ENCODE peak calls at places on chromosome 1, in eight cellular contexts. One of them, this sample, is unnamed.
A peak's percentile ranks its signal among the peaks of the same experiment; 100 is the strongest.

GRCh38 chr1:166174108-166174507 is 7.3 kb upstream of the FAM78B start:
- DNase-seq in stimulated activated CD4-positive, alpha-beta T cell treated with anti-CD3 and anti-CD28 coated beads, Interleukin-15, amount 100 ng/mL, for 24 hours: no peak
- DNase-seq in epithelial cell of esophagus: peak; percentile 26
- DNase-seq in glutamatergic neuron: no peak
- DNase-seq in PC-3: peak; percentile 14
- DNase-seq in activated T-cell treated with anti-CD3 and anti-CD28 coated beads, Interleukin-2, amount 50 U/mL, for 72 hours: no peak
- DNase-seq in EL: no peak
- DNase-seq in fibroblast of mammary gland: no peak
- DNase-seq in this sample: no peak

GRCh38 chr1:1732381-1732780 is 8.2 kb upstream of the CDK11A start:
- DNase-seq in activated T-cell treated with anti-CD3 and anti-CD28 coated beads, Interleukin-2, amount 50 U/mL, for 72 hours: no peak
- DNase-seq in EL: no peak
- DNase-seq in epithelial cell of esophagus: no peak
- DNase-seq in PC-3: no peak
- DNase-seq in stimulated activated CD4-positive, alpha-beta T cell treated with anti-CD3 and anti-CD28 coated beads, Interleukin-15, amount 100 ng/mL, for 24 hours: no peak
- DNase-seq in fibroblast of mammary gland: no peak
- DNase-seq in glutamatergic neuron: no peak
- DNase-seq in this sample: no peak

GRCh38 chr1:168833801-168834224 is 104.8 kb upstream of the DPT start:
- DNase-seq in glutamatergic neuron: no peak
- DNase-seq in activated T-cell treated with anti-CD3 and anti-CD28 coated beads, Interleukin-2, amount 50 U/mL, for 72 hours: no peak
- DNase-seq in fibroblast of mammary gland: no peak
- DNase-seq in stimulated activated CD4-positive, alpha-beta T cell treated with anti-CD3 and anti-CD28 coated beads, Interleukin-15, amount 100 ng/mL, for 24 hours: no peak
- DNase-seq in PC-3: no peak
- DNase-seq in EL: no peak
- DNase-seq in epithelial cell of esophagus: no peak
- DNase-seq in this sample: peak; percentile 15

GRCh38 chr1:40362699-40363098 is 10.8 kb upstream of the SMAP2 start:
- DNase-seq in activated T-cell treated with anti-CD3 and anti-CD28 coated beads, Interleukin-2, amount 50 U/mL, for 72 hours: no peak
- DNase-seq in stimulated activated CD4-positive, alpha-beta T cell treated with anti-CD3 and anti-CD28 coated beads, Interleukin-15, amount 100 ng/mL, for 24 hours: no peak
- DNase-seq in glutamatergic neuron: no peak
- DNase-seq in fibroblast of mammary gland: peak; percentile 71
- DNase-seq in EL: peak; percentile 64
- DNase-seq in epithelial cell of esophagus: peak; percentile 29
- DNase-seq in PC-3: no peak
- DNase-seq in this sample: no peak

GRCh38 chr1:165905853-165906252 is 78.4 kb downstream of the UCK2 start:
- DNase-seq in PC-3: no peak
- DNase-seq in stimulated activated CD4-positive, alpha-beta T cell treated with anti-CD3 and anti-CD28 coated beads, Interleukin-15, amount 100 ng/mL, for 24 hours: no peak
- DNase-seq in fibroblast of mammary gland: no peak
- DNase-seq in glutamatergic neuron: no peak
- DNase-seq in EL: no peak
- DNase-seq in activated T-cell treated with anti-CD3 and anti-CD28 coated beads, Interleukin-2, amount 50 U/mL, for 72 hours: no peak
- DNase-seq in epithelial cell of esophagus: no peak
- DNase-seq in this sample: no peak

GRCh38 chr1:47623174-47623940 is 185.5 kb downstream of the FOXD2 start:
- DNase-seq in PC-3: no peak
- DNase-seq in glutamatergic neuron: no peak
- DNase-seq in fibroblast of mammary gland: no peak
- DNase-seq in epithelial cell of esophagus: no peak
- DNase-seq in activated T-cell treated with anti-CD3 and anti-CD28 coated beads, Interleukin-2, amount 50 U/mL, for 72 hours: no peak
- DNase-seq in EL: no peak
- DNase-seq in stimulated activated CD4-positive, alpha-beta T cell treated with anti-CD3 and anti-CD28 coated beads, Interleukin-15, amount 100 ng/mL, for 24 hours: no peak
- DNase-seq in this sample: no peak

GRCh38 chr1:109148838-109149555 is 35.1 kb downstream of the ELAPOR1 start:
- DNase-seq in glutamatergic neuron: no peak
- DNase-seq in EL: no peak
- DNase-seq in activated T-cell treated with anti-CD3 and anti-CD28 coated beads, Interleukin-2, amount 50 U/mL, for 72 hours: no peak
- DNase-seq in fibroblast of mammary gland: no peak
- DNase-seq in PC-3: no peak
- DNase-seq in epithelial cell of esophagus: no peak
- DNase-seq in stimulated activated CD4-positive, alpha-beta T cell treated with anti-CD3 and anti-CD28 coated beads, Interleukin-15, amount 100 ng/mL, for 24 hours: no peak
- DNase-seq in this sample: no peak

GRCh38 chr1:202592141-202592540 is 118.1 kb downstream of the SYT2 start:
- DNase-seq in glutamatergic neuron: no peak
- DNase-seq in EL: peak; percentile 25
- DNase-seq in fibroblast of mammary gland: no peak
- DNase-seq in epithelial cell of esophagus: peak; percentile 54
- DNase-seq in activated T-cell treated with anti-CD3 and anti-CD28 coated beads, Interleukin-2, amount 50 U/mL, for 72 hours: no peak
- DNase-seq in PC-3: no peak
- DNase-seq in stimulated activated CD4-positive, alpha-beta T cell treated with anti-CD3 and anti-CD28 coated beads, Interleukin-15, amount 100 ng/mL, for 24 hours: peak; percentile 8
- DNase-seq in this sample: no peak

GRCh38 chr1:56414728-56415224 is 164.6 kb downstream of the PLPP3 start:
- DNase-seq in glutamatergic neuron: no peak
- DNase-seq in fibroblast of mammary gland: no peak
- DNase-seq in activated T-cell treated with anti-CD3 and anti-CD28 coated beads, Interleukin-2, amount 50 U/mL, for 72 hours: no peak
- DNase-seq in EL: no peak
- DNase-seq in epithelial cell of esophagus: peak; percentile 72
- DNase-seq in PC-3: peak; percentile 95
- DNase-seq in stimulated activated CD4-positive, alpha-beta T cell treated with anti-CD3 and anti-CD28 coated beads, Interleukin-15, amount 100 ng/mL, for 24 hours: no peak
- DNase-seq in this sample: no peak

GRCh38 chr1:112718691-112719418 is 3.7 kb upstream of the PPM1J start:
- DNase-seq in epithelial cell of esophagus: peak; percentile 75
- DNase-seq in glutamatergic neuron: peak; percentile 87
- DNase-seq in EL: peak; percentile 79
- DNase-seq in fibroblast of mammary gland: peak; percentile 52
- DNase-seq in PC-3: peak; percentile 84
- DNase-seq in activated T-cell treated with anti-CD3 and anti-CD28 coated beads, Interleukin-2, amount 50 U/mL, for 72 hours: peak; percentile 83
- DNase-seq in stimulated activated CD4-positive, alpha-beta T cell treated with anti-CD3 and anti-CD28 coated beads, Interleukin-15, amount 100 ng/mL, for 24 hours: peak; percentile 89
- DNase-seq in this sample: peak; percentile 42

GRCh38 chr1:168285419-168285790 is 4.7 kb downstream of the TBX19 start:
- DNase-seq in stimulated activated CD4-positive, alpha-beta T cell treated with anti-CD3 and anti-CD28 coated beads, Interleukin-15, amount 100 ng/mL, for 24 hours: no peak
- DNase-seq in EL: no peak
- DNase-seq in fibroblast of mammary gland: no peak
- DNase-seq in PC-3: peak; percentile 85
- DNase-seq in epithelial cell of esophagus: peak; percentile 60
- DNase-seq in activated T-cell treated with anti-CD3 and anti-CD28 coated beads, Interleukin-2, amount 50 U/mL, for 72 hours: no peak
- DNase-seq in glutamatergic neuron: no peak
- DNase-seq in this sample: no peak

GRCh38 chr1:232306269-232306911 is 323.5 kb downstream of the SIPA1L2 start:
- DNase-seq in fibroblast of mammary gland: no peak
- DNase-seq in glutamatergic neuron: no peak
- DNase-seq in PC-3: peak; percentile 37
- DNase-seq in stimulated activated CD4-positive, alpha-beta T cell treated with anti-CD3 and anti-CD28 coated beads, Interleukin-15, amount 100 ng/mL, for 24 hours: no peak
- DNase-seq in activated T-cell treated with anti-CD3 and anti-CD28 coated beads, Interleukin-2, amount 50 U/mL, for 72 hours: no peak
- DNase-seq in epithelial cell of esophagus: no peak
- DNase-seq in EL: no peak
- DNase-seq in this sample: no peak

GRCh38 chr1:247085310-247085709 is 6.7 kb upstream of the ZNF670 start:
- DNase-seq in EL: no peak
- DNase-seq in fibroblast of mammary gland: no peak
- DNase-seq in glutamatergic neuron: no peak
- DNase-seq in stimulated activated CD4-positive, alpha-beta T cell treated with anti-CD3 and anti-CD28 coated beads, Interleukin-15, amount 100 ng/mL, for 24 hours: no peak
- DNase-seq in PC-3: no peak
- DNase-seq in epithelial cell of esophagus: no peak
- DNase-seq in activated T-cell treated with anti-CD3 and anti-CD28 coated beads, Interleukin-2, amount 50 U/mL, for 72 hours: no peak
- DNase-seq in this sample: no peak

GRCh38 chr1:54037476-54037875 is 15.5 kb downstream of the TMEM59 start:
- DNase-seq in fibroblast of mammary gland: peak; percentile 47
- DNase-seq in activated T-cell treated with anti-CD3 and anti-CD28 coated beads, Interleukin-2, amount 50 U/mL, for 72 hours: no peak
- DNase-seq in epithelial cell of esophagus: no peak
- DNase-seq in glutamatergic neuron: no peak
- DNase-seq in EL: no peak
- DNase-seq in PC-3: peak; percentile 23
- DNase-seq in stimulated activated CD4-positive, alpha-beta T cell treated with anti-CD3 and anti-CD28 coated beads, Interleukin-15, amount 100 ng/mL, for 24 hours: no peak
- DNase-seq in this sample: no peak

GRCh38 chr1:213435715-213436114 is 384.7 kb downstream of the RPS6KC1 start:
- DNase-seq in activated T-cell treated with anti-CD3 and anti-CD28 coated beads, Interleukin-2, amount 50 U/mL, for 72 hours: no peak
- DNase-seq in epithelial cell of esophagus: no peak
- DNase-seq in EL: no peak
- DNase-seq in fibroblast of mammary gland: no peak
- DNase-seq in stimulated activated CD4-positive, alpha-beta T cell treated with anti-CD3 and anti-CD28 coated beads, Interleukin-15, amount 100 ng/mL, for 24 hours: no peak
- DNase-seq in PC-3: no peak
- DNase-seq in glutamatergic neuron: no peak
- DNase-seq in this sample: no peak

GRCh38 chr1:202575906-202576653 is 134.2 kb downstream of the SYT2 start:
- DNase-seq in stimulated activated CD4-positive, alpha-beta T cell treated with anti-CD3 and anti-CD28 coated beads, Interleukin-15, amount 100 ng/mL, for 24 hours: no peak
- DNase-seq in activated T-cell treated with anti-CD3 and anti-CD28 coated beads, Interleukin-2, amount 50 U/mL, for 72 hours: no peak
- DNase-seq in PC-3: peak; percentile 35
- DNase-seq in fibroblast of mammary gland: peak; percentile 46
- DNase-seq in EL: peak; percentile 72
- DNase-seq in epithelial cell of esophagus: peak; percentile 81
- DNase-seq in glutamatergic neuron: no peak
- DNase-seq in this sample: no peak

GRCh38 chr1:161382214-161383019 is 14.7 kb upstream of the CFAP126 start:
- DNase-seq in glutamatergic neuron: no peak
- DNase-seq in PC-3: peak; percentile 91
- DNase-seq in epithelial cell of esophagus: peak; percentile 77
- DNase-seq in stimulated activated CD4-positive, alpha-beta T cell treated with anti-CD3 and anti-CD28 coated beads, Interleukin-15, amount 100 ng/mL, for 24 hours: no peak
- DNase-seq in activated T-cell treated with anti-CD3 and anti-CD28 coated beads, Interleukin-2, amount 50 U/mL, for 72 hours: no peak
- DNase-seq in fibroblast of mammary gland: peak; percentile 98
- DNase-seq in EL: peak; percentile 65
- DNase-seq in this sample: no peak

GRCh38 chr1:221847676-221848075 is 105.8 kb upstream of the DUSP10 start:
- DNase-seq in glutamatergic neuron: no peak
- DNase-seq in EL: no peak
- DNase-seq in activated T-cell treated with anti-CD3 and anti-CD28 coated beads, Interleukin-2, amount 50 U/mL, for 72 hours: no peak
- DNase-seq in stimulated activated CD4-positive, alpha-beta T cell treated with anti-CD3 and anti-CD28 coated beads, Interleukin-15, amount 100 ng/mL, for 24 hours: no peak
- DNase-seq in PC-3: no peak
- DNase-seq in epithelial cell of esophagus: no peak
- DNase-seq in fibroblast of mammary gland: no peak
- DNase-seq in this sample: no peak

GRCh38 chr1:97334454-97334853 is 586.4 kb downstream of the DPYD start:
- DNase-seq in PC-3: peak; percentile 33
- DNase-seq in stimulated activated CD4-positive, alpha-beta T cell treated with anti-CD3 and anti-CD28 coated beads, Interleukin-15, amount 100 ng/mL, for 24 hours: no peak
- DNase-seq in glutamatergic neuron: no peak
- DNase-seq in fibroblast of mammary gland: peak; percentile 78
- DNase-seq in epithelial cell of esophagus: no peak
- DNase-seq in EL: peak; percentile 91
- DNase-seq in activated T-cell treated with anti-CD3 and anti-CD28 coated beads, Interleukin-2, amount 50 U/mL, for 72 hours: no peak
- DNase-seq in this sample: no peak

GRCh38 chr1:177567393-177567792 is 396.6 kb downstream of the BRINP2 start:
- DNase-seq in PC-3: peak; percentile 34
- DNase-seq in stimulated activated CD4-positive, alpha-beta T cell treated with anti-CD3 and anti-CD28 coated beads, Interleukin-15, amount 100 ng/mL, for 24 hours: no peak
- DNase-seq in EL: peak; percentile 8
- DNase-seq in glutamatergic neuron: no peak
- DNase-seq in epithelial cell of esophagus: peak; percentile 53
- DNase-seq in fibroblast of mammary gland: peak; percentile 39
- DNase-seq in activated T-cell treated with anti-CD3 and anti-CD28 coated beads, Interleukin-2, amount 50 U/mL, for 72 hours: no peak
- DNase-seq in this sample: no peak

GRCh38 chr1:171188388-171189266 is 3.5 kb downstream of the FMO2 start:
- DNase-seq in EL: peak; percentile 51
- DNase-seq in fibroblast of mammary gland: peak; percentile 74
- DNase-seq in PC-3: peak; percentile 85
- DNase-seq in activated T-cell treated with anti-CD3 and anti-CD28 coated beads, Interleukin-2, amount 50 U/mL, for 72 hours: peak; percentile 54
- DNase-seq in epithelial cell of esophagus: peak; percentile 75
- DNase-seq in stimulated activated CD4-positive, alpha-beta T cell treated with anti-CD3 and anti-CD28 coated beads, Interleukin-15, amount 100 ng/mL, for 24 hours: peak; percentile 56
- DNase-seq in glutamatergic neuron: peak; percentile 42
- DNase-seq in this sample: no peak

GRCh38 chr1:177355575-177355974 is 184.8 kb downstream of the BRINP2 start:
- DNase-seq in epithelial cell of esophagus: peak; percentile 61
- DNase-seq in glutamatergic neuron: peak; percentile 40
- DNase-seq in stimulated activated CD4-positive, alpha-beta T cell treated with anti-CD3 and anti-CD28 coated beads, Interleukin-15, amount 100 ng/mL, for 24 hours: no peak
- DNase-seq in PC-3: peak; percentile 60
- DNase-seq in fibroblast of mammary gland: peak; percentile 57
- DNase-seq in activated T-cell treated with anti-CD3 and anti-CD28 coated beads, Interleukin-2, amount 50 U/mL, for 72 hours: no peak
- DNase-seq in EL: peak; percentile 13
- DNase-seq in this sample: no peak

GRCh38 chr1:178862416-178862815 is 8.5 kb downstream of the ANGPTL1 start:
- DNase-seq in activated T-cell treated with anti-CD3 and anti-CD28 coated beads, Interleukin-2, amount 50 U/mL, for 72 hours: no peak
- DNase-seq in fibroblast of mammary gland: no peak
- DNase-seq in PC-3: no peak
- DNase-seq in stimulated activated CD4-positive, alpha-beta T cell treated with anti-CD3 and anti-CD28 coated beads, Interleukin-15, amount 100 ng/mL, for 24 hours: no peak
- DNase-seq in EL: no peak
- DNase-seq in glutamatergic neuron: no peak
- DNase-seq in epithelial cell of esophagus: no peak
- DNase-seq in this sample: no peak

GRCh38 chr1:186476306-186477040 is 15.6 kb upstream of the PDC start:
- DNase-seq in stimulated activated CD4-positive, alpha-beta T cell treated with anti-CD3 and anti-CD28 coated beads, Interleukin-15, amount 100 ng/mL, for 24 hours: no peak
- DNase-seq in EL: peak; percentile 44
- DNase-seq in glutamatergic neuron: no peak
- DNase-seq in fibroblast of mammary gland: peak; percentile 40
- DNase-seq in activated T-cell treated with anti-CD3 and anti-CD28 coated beads, Interleukin-2, amount 50 U/mL, for 72 hours: no peak
- DNase-seq in PC-3: no peak
- DNase-seq in epithelial cell of esophagus: no peak
- DNase-seq in this sample: no peak

GRCh38 chr1:234842726-234843641 is 233.0 kb upstream of the IRF2BP2 start:
- DNase-seq in fibroblast of mammary gland: no peak
- DNase-seq in glutamatergic neuron: no peak
- DNase-seq in epithelial cell of esophagus: no peak
- DNase-seq in stimulated activated CD4-positive, alpha-beta T cell treated with anti-CD3 and anti-CD28 coated beads, Interleukin-15, amount 100 ng/mL, for 24 hours: peak; percentile 90
- DNase-seq in EL: no peak
- DNase-seq in PC-3: no peak
- DNase-seq in activated T-cell treated with anti-CD3 and anti-CD28 coated beads, Interleukin-2, amount 50 U/mL, for 72 hours: peak; percentile 87
- DNase-seq in this sample: peak; percentile 26

GRCh38 chr1:245197121-245197520 is 42.3 kb downstream of the KIF26B start:
- DNase-seq in stimulated activated CD4-positive, alpha-beta T cell treated with anti-CD3 and anti-CD28 coated beads, Interleukin-15, amount 100 ng/mL, for 24 hours: no peak
- DNase-seq in epithelial cell of esophagus: no peak
- DNase-seq in fibroblast of mammary gland: no peak
- DNase-seq in PC-3: no peak
- DNase-seq in activated T-cell treated with anti-CD3 and anti-CD28 coated beads, Interleukin-2, amount 50 U/mL, for 72 hours: no peak
- DNase-seq in EL: no peak
- DNase-seq in glutamatergic neuron: no peak
- DNase-seq in this sample: no peak

GRCh38 chr1:161946071-161946987 is 77.3 kb downstream of the OLFML2B start:
- DNase-seq in PC-3: no peak
- DNase-seq in activated T-cell treated with anti-CD3 and anti-CD28 coated beads, Interleukin-2, amount 50 U/mL, for 72 hours: no peak
- DNase-seq in epithelial cell of esophagus: no peak
- DNase-seq in EL: peak; percentile 70
- DNase-seq in fibroblast of mammary gland: peak; percentile 82
- DNase-seq in glutamatergic neuron: no peak
- DNase-seq in stimulated activated CD4-positive, alpha-beta T cell treated with anti-CD3 and anti-CD28 coated beads, Interleukin-15, amount 100 ng/mL, for 24 hours: no peak
- DNase-seq in this sample: no peak

GRCh38 chr1:246284021-246284420 is 223.1 kb downstream of the SMYD3 start:
- DNase-seq in activated T-cell treated with anti-CD3 and anti-CD28 coated beads, Interleukin-2, amount 50 U/mL, for 72 hours: no peak
- DNase-seq in glutamatergic neuron: peak; percentile 13
- DNase-seq in fibroblast of mammary gland: no peak
- DNase-seq in stimulated activated CD4-positive, alpha-beta T cell treated with anti-CD3 and anti-CD28 coated beads, Interleukin-15, amount 100 ng/mL, for 24 hours: no peak
- DNase-seq in epithelial cell of esophagus: no peak
- DNase-seq in EL: no peak
- DNase-seq in PC-3: no peak
- DNase-seq in this sample: no peak

GRCh38 chr1:20430355-20431290 is 55.4 kb downstream of the CAMK2N1 start:
- DNase-seq in glutamatergic neuron: peak; percentile 83
- DNase-seq in fibroblast of mammary gland: peak; percentile 30
- DNase-seq in EL: peak; percentile 42
- DNase-seq in stimulated activated CD4-positive, alpha-beta T cell treated with anti-CD3 and anti-CD28 coated beads, Interleukin-15, amount 100 ng/mL, for 24 hours: peak; percentile 55
- DNase-seq in activated T-cell treated with anti-CD3 and anti-CD28 coated beads, Interleukin-2, amount 50 U/mL, for 72 hours: peak; percentile 65
- DNase-seq in PC-3: peak; percentile 47
- DNase-seq in epithelial cell of esophagus: peak; percentile 21
- DNase-seq in this sample: no peak

This sample was measured in central memory CD8-positive, alpha-beta T cell.